ENCODE peak calls at places on chromosome 17, in nine cellular contexts. L, E, Q, M, H, T, R, K and D are unnamed samples.

GRCh38 chr17:2055494-2056220 is 754 bp downstream of the HIC1 start:
- DNase-seq in H (no peak), Q (no peak), R (no peak), T (peak; percentile 33), M (no peak), E (peak; percentile 71), L (no peak), K (no peak), D (peak; percentile 39)

GRCh38 chr17:81428121-81428515 is 32.9 kb downstream of the BAHCC1 start:
- DNase-seq in L (no peak), R (no peak), H (no peak), Q (peak; percentile 12), T (no peak), E (no peak), M (no peak), K (no peak), D (peak; percentile 52)

GRCh38 chr17:62653002-62653830 is 25.7 kb downstream of the MRC2 start:
- DNase-seq in Q (peak; percentile 68), L (peak; percentile 22), E (peak; percentile 65), M (peak; percentile 95), R (no peak), K (peak; percentile 72), H (peak; percentile 60), T (peak; percentile 62), D (peak; percentile 52)

GRCh38 chr17:57949649-57950048 is 5.6 kb downstream of the CUEDC1 start:
- DNase-seq in R (peak; percentile 40), T (no peak), K (no peak), E (no peak), L (no peak), H (no peak), Q (peak; percentile 60), M (no peak), D (peak; percentile 53)

GRCh38 chr17:50130778-50131317 is 888 bp upstream of the SAMD14 start:
- DNase-seq in H (no peak), K (no peak), T (no peak), Q (no peak), R (no peak), M (peak; percentile 83), L (no peak), E (no peak), D (no peak)

GRCh38 chr17:51461578-51462004 is 201.2 kb downstream of the UTP18 start:
- DNase-seq in H (peak; percentile 79), T (peak; percentile 41), M (peak; percentile 92), Q (peak; percentile 82), E (peak; percentile 81), K (peak; percentile 63), L (no peak), R (peak; percentile 24), D (peak; percentile 22)

GRCh38 chr17:68260051-68260762 is 12.4 kb downstream of the AMZ2 start:
- DNase-seq in T (no peak), K (no peak), Q (no peak), M (no peak), H (no peak), E (no peak), L (no peak), R (no peak), D (no peak)

GRCh38 chr17:73552300-73553088 is 91.8 kb downstream of the SDK2 start:
- DNase-seq in M (no peak), L (no peak), T (no peak), Q (no peak), R (no peak), H (no peak), E (no peak), K (no peak), D (no peak)

GRCh38 chr17:81409190-81409935 is 14.1 kb downstream of the BAHCC1 start:
- DNase-seq in Q (no peak), R (no peak), H (no peak), L (no peak), E (peak; percentile 62), T (no peak), M (peak; percentile 78), K (no peak), D (no peak)

GRCh38 chr17:39634384-39634871 is 2.5 kb upstream of the STARD3 start:
- DNase-seq in E (peak; percentile 74), K (no peak), H (peak; percentile 69), T (no peak), L (no peak), R (peak; percentile 32), M (no peak), Q (peak; percentile 55), D (peak; percentile 16)

GRCh38 chr17:74532115-74532514 is 840 bp upstream of the CD300LB start:
- DNase-seq in M (peak; percentile 84), H (no peak), E (peak; percentile 53), L (no peak), R (no peak), T (no peak), Q (no peak), K (no peak), D (peak; percentile 43)

GRCh38 chr17:3916013-3916696 is at the start of gene P2RX1:
- DNase-seq in Q (no peak), M (no peak), L (no peak), R (no peak), K (no peak), E (no peak), T (no peak), H (no peak), D (peak; percentile 79)

GRCh38 chr17:71327376-71328059 is 793.3 kb upstream of the SOX9 start:
- DNase-seq in M (no peak), K (no peak), E (no peak), T (no peak), H (no peak), R (peak; percentile 45), Q (peak; percentile 51), L (no peak), D (no peak)

GRCh38 chr17:13601776-13602551 is at the start of gene HS3ST3A1:
- DNase-seq in R (peak; percentile 57), M (peak; percentile 96), K (peak; percentile 73), T (no peak), H (peak; percentile 81), L (no peak), E (no peak), Q (peak; percentile 84), D (peak; percentile 15)

GRCh38 chr17:2449486-2449885 is 48.6 kb upstream of the MNT start:
- DNase-seq in T (no peak), H (no peak), L (no peak), E (no peak), K (no peak), Q (no peak), M (no peak), R (no peak), D (no peak)

GRCh38 chr17:81280571-81280970 is 14.5 kb downstream of the SLC38A10 start:
- DNase-seq in H (no peak), R (no peak), T (no peak), Q (no peak), M (no peak), K (no peak), E (no peak), L (no peak), D (no peak)

GRCh38 chr17:16215273-16215964 is at the start of gene NCOR1:
- DNase-seq in T (peak; percentile 89), H (peak; percentile 98), R (peak; percentile 93), M (peak; percentile 96), K (peak; percentile 97), E (peak; percentile 97), L (peak; percentile 77), Q (peak; percentile 98), D (peak; percentile 94)

GRCh38 chr17:58005031-58005727 is 1.9 kb downstream of the SRSF1 start:
- DNase-seq in T (no peak), H (no peak), M (no peak), E (peak; percentile 50), Q (no peak), R (peak; percentile 19), K (no peak), L (no peak), D (no peak)

GRCh38 chr17:70071620-70072019 is 3.4 kb upstream of the KCNJ16 start:
- DNase-seq in E (no peak), M (no peak), H (no peak), T (no peak), R (no peak), Q (no peak), K (no peak), L (no peak), D (no peak)
- H3K9me3 ChIP-seq in E (no peaks in the 10 kb centered on the region), M (no peaks in the 10 kb centered on the region), H (no peaks in the 10 kb centered on the region), T (no peaks in the 10 kb centered on the region), R (no peaks in the 10 kb centered on the region), Q (no peaks in the 10 kb centered on the region), K (no peaks in the 10 kb centered on the region), L (no peaks in the 10 kb centered on the region), D (no peaks in the 10 kb centered on the region)

DNA sequence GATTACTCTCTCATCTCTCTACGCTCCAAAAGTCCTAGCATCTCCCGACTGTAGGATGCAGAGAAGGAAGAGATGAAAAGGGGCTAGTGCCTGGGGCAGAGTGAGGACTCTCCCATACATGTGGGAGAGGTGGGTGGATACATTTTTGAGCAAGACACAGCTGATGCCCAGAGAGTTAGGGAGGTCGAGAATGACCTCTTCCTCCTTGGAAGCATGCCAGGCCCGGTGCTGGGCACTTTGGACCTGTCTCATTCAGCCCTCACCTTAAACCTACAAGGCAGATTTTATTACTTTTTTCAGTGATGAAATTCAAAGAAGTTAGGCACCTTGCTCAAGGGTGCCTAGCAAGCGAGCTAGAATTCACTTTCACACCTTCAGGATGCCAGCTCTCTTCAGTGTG is 38.2 kb downstream of the WSCD1 start:
- DNase-seq in K (no peak), T (no peak), Q (no peak), L (no peak), H (no peak), E (no peak), R (no peak), M (no peak), D (peak; percentile 71)
- H3K9me3 ChIP-seq in K (no peaks in the 10 kb centered on the region), T (no peaks in the 10 kb centered on the region), Q (no peaks in the 10 kb centered on the region), L (no peaks in the 10 kb centered on the region), H (no peaks in the 10 kb centered on the region), E (no peaks in the 10 kb centered on the region), R (no peaks in the 10 kb centered on the region), M (no peaks in the 10 kb centered on the region), D (no peaks in the 10 kb centered on the region)

DNA sequence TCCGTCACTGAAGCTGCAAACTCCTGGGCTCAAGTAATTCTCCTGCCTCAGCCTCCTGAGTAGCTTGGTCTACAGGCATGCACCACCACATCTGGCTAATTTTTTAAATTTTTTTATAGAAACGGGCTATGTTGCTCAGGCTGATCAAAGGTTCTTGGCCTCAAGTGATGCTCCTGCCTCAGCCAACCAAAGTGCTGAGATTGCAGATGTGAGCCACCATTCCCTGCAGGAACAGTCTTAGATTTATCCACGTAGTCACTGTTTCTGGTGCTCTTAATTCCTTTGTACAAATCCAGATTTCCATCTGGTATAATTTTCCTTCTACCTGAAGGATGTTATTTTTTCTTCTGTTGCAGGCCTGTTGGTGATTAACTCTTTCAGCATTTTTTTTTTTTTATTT is 13.0 kb downstream of the SLC26A11 start:
- DNase-seq in H (no peak), T (no peak), Q (no peak), E (no peak), R (no peak), L (no peak), K (no peak), M (no peak), D (no peak)
- H3K9me3 ChIP-seq in H (peaks cover 5% of the 10 kb centered on the region), T (peaks cover 17% of the 10 kb centered on the region), Q (peaks cover 22% of the 10 kb centered on the region), E (peaks cover 13% of the 10 kb centered on the region), R (peaks cover 10% of the 10 kb centered on the region), L (peaks cover 8% of the 10 kb centered on the region), K (no peaks in the 10 kb centered on the region), M (peaks cover 4% of the 10 kb centered on the region), D (peaks cover 14% of the 10 kb centered on the region)

GRCh38 chr17:21817791-21818364 is 125.6 kb downstream of the KCNJ18 start:
- DNase-seq in L (no peak), T (no peak), H (no peak), E (no peak), M (no peak), K (no peak), R (no peak), Q (no peak), D (no peak)

GRCh38 chr17:21823130-21823529 is 130.8 kb downstream of the KCNJ18 start:
- DNase-seq in T (no peak), Q (no peak), R (no peak), H (no peak), E (no peak), L (no peak), K (no peak), M (no peak), D (no peak)

GRCh38 chr17:21823643-21824042 is 131.3 kb downstream of the KCNJ18 start:
- DNase-seq in M (no peak), H (no peak), K (no peak), R (no peak), T (no peak), E (no peak), L (no peak), Q (no peak), D (no peak)
- H3K9me3 ChIP-seq in M (peaks cover 68% of the 10 kb centered on the region), H (peaks cover 13% of the 10 kb centered on the region), K (peaks cover 3% of the 10 kb centered on the region), R (peaks cover 14% of the 10 kb centered on the region), T (no peaks in the 10 kb centered on the region), E (no peaks in the 10 kb centered on the region), L (no peaks in the 10 kb centered on the region), Q (no peaks in the 10 kb centered on the region), D (peaks cover 6% of the 10 kb centered on the region)